ENCODE peak calls at places on chromosome 17, in ten cellular contexts. V is HCT116; P is stimulated activated CD4-positive, alpha-beta T cell treated with anti-CD3 and anti-CD28 coated beads, Interleukin-15, amount 100 ng/mL, for 1 hour; J is cardiac fibroblast; R is colonic mucosa; C is stimulated activated CD8-positive, alpha-beta memory T cell treated with anti-CD3 and anti-CD28 coated beads, Interleukin-12 subunit alpha, Interleukin-12 subunit beta, amount 100 ng/mL, for 4 hours; L is AG08396; G is M059J; W is cardiac muscle cell; Y is lower leg skin. M is an unnamed sample.

GRCh38 chr17:75876190-75876937 is 2.0 kb downstream of the TRIM47 start:
- DNase-seq in V (peak; percentile 84), P (peak; percentile 46), J (peak; percentile 24), R (peak; percentile 90), C (peak; percentile 50), L (no peak), G (peak; percentile 32), W (no peak), Y (peak; percentile 92), M (no peak)

GRCh38 chr17:47896672-47897490 is 845 bp downstream of the SP2 start:
- DNase-seq in V (no peak), P (no peak), J (peak; percentile 43), R (peak; percentile 46), C (no peak), L (no peak), G (peak; percentile 18), W (no peak), Y (no peak), M (no peak)

GRCh38 chr17:43834106-43834505 is 1.2 kb upstream of the MPP3 start:
- DNase-seq in V (no peak), P (no peak), J (peak; percentile 67), R (no peak), C (no peak), L (peak; percentile 52), G (no peak), W (no peak), Y (no peak), M (no peak)

GRCh38 chr17:55717898-55718735 is 4.5 kb downstream of the TMEM100 start:
- DNase-seq in V (peak; percentile 65), P (peak; percentile 40), J (peak; percentile 87), R (peak; percentile 82), C (no peak), L (peak; percentile 29), G (peak; percentile 66), W (peak; percentile 85), Y (peak; percentile 95), M (no peak)

GRCh38 chr17:2050871-2051387 is 4.0 kb upstream of the HIC1 start:
- DNase-seq in V (no peak), P (no peak), J (peak; percentile 65), R (no peak), C (no peak), L (no peak), G (peak; percentile 30), W (peak; percentile 57), Y (no peak), M (no peak)

GRCh38 chr17:65163990-65164495 is 26.9 kb downstream of the RGS9 start:
- DNase-seq in V (peak; percentile 12), P (peak; percentile 8), J (peak; percentile 50), R (no peak), C (peak; percentile 16), L (peak; percentile 49), G (peak; percentile 75), W (no peak), Y (no peak), M (no peak)

GRCh38 chr17:27644586-27644985 is 13.6 kb downstream of the LGALS9 start:
- DNase-seq in V (no peak), P (no peak), J (peak; percentile 36), R (no peak), C (no peak), L (no peak), G (no peak), W (no peak), Y (peak; percentile 92), M (no peak)

GRCh38 chr17:16484445-16485169 is 7.4 kb downstream of the LRRC75A start:
- DNase-seq in V (no peak), P (no peak), J (no peak), R (no peak), C (no peak), L (no peak), G (no peak), W (no peak), Y (no peak), M (no peak)

GRCh38 chr17:8118769-8119574 is 658 bp upstream of the ALOXE3 start:
- DNase-seq in V (peak; percentile 65), P (peak; percentile 81), J (peak; percentile 87), R (peak; percentile 90), C (peak; percentile 75), L (peak; percentile 87), G (peak; percentile 80), W (peak; percentile 90), Y (peak; percentile 98), M (peak; percentile 68)

GRCh38 chr17:3890082-3890892 is 2.6 kb downstream of the CAMKK1 start:
- DNase-seq in V (peak; percentile 52), P (peak; percentile 26), J (peak; percentile 95), R (peak; percentile 72), C (no peak), L (peak; percentile 95), G (peak; percentile 89), W (no peak), Y (peak; percentile 96), M (peak; percentile 96)

GRCh38 chr17:43020789-43021738 is 1.1 kb downstream of the VAT1 start:
- DNase-seq in V (no peak), P (no peak), J (peak; percentile 76), R (peak; percentile 69), C (no peak), L (peak; percentile 83), G (peak; percentile 71), W (peak; percentile 52), Y (peak; percentile 97), M (peak; percentile 85)

GRCh38 chr17:76261421-76262215 is 3.5 kb upstream of the UBALD2 start:
- DNase-seq in V (no peak), P (no peak), J (no peak), R (no peak), C (no peak), L (no peak), G (peak; percentile 67), W (no peak), Y (no peak), M (peak; percentile 82)

GRCh38 chr17:80119839-80120238 is 18.5 kb downstream of the GAA start:
- DNase-seq in V (no peak), P (no peak), J (no peak), R (no peak), C (no peak), L (no peak), G (no peak), W (no peak), Y (peak; percentile 42), M (no peak)

GRCh38 chr17:69783865-69784264 is 291.2 kb upstream of the KCNJ16 start:
- DNase-seq in V (no peak), P (no peak), J (no peak), R (no peak), C (no peak), L (no peak), G (no peak), W (no peak), Y (no peak), M (no peak)

GRCh38 chr17:9360610-9361571 is 214.7 kb downstream of the STX8 start:
- DNase-seq in V (no peak), P (no peak), J (peak; percentile 91), R (no peak), C (no peak), L (peak; percentile 59), G (no peak), W (peak; percentile 82), Y (no peak), M (peak; percentile 12)

GRCh38 chr17:28343491-28343932 is 8.0 kb downstream of the TNFAIP1 start:
- DNase-seq in V (no peak), P (no peak), J (no peak), R (no peak), C (no peak), L (no peak), G (no peak), W (no peak), Y (no peak), M (no peak)

GRCh38 chr17:50848039-50848438 is 12.7 kb downstream of the WFIKKN2 start:
- DNase-seq in V (no peak), P (no peak), J (no peak), R (no peak), C (no peak), L (no peak), G (no peak), W (no peak), Y (no peak), M (no peak)

GRCh38 chr17:75738218-75738802 is 17.1 kb downstream of the ITGB4 start:
- DNase-seq in V (no peak), P (no peak), J (peak; percentile 46), R (no peak), C (no peak), L (peak; percentile 65), G (no peak), W (no peak), Y (no peak), M (no peak)

GRCh38 chr17:6994118-6994598 is 1.7 kb upstream of the ALOX12 start:
- DNase-seq in V (no peak), P (no peak), J (no peak), R (no peak), C (no peak), L (no peak), G (no peak), W (peak; percentile 37), Y (no peak), M (no peak)

GRCh38 chr17:42179911-42180410 is 981 bp downstream of the KCNH4 start:
- DNase-seq in V (no peak), P (no peak), J (peak; percentile 45), R (peak; percentile 60), C (no peak), L (peak; percentile 75), G (peak; percentile 36), W (peak; percentile 88), Y (no peak), M (peak; percentile 74)

GRCh38 chr17:8832711-8833352 is 33.7 kb upstream of the MFSD6L start:
- DNase-seq in V (peak; percentile 12), P (peak; percentile 7), J (no peak), R (peak; percentile 47), C (no peak), L (no peak), G (no peak), W (peak; percentile 46), Y (peak; percentile 86), M (no peak)